ENCODE peak calls at places on chromosome 14, in ten cellular contexts. G is cardiac fibroblast, S is AG04449, K is upper lobe of right lung, Y is tibial artery, V is left lung, C is heart right ventricle, B is foreskin fibroblast, R is hepatocyte, J is AG09309. T is an unnamed sample.

GRCh38 chr14:76753799-76754198 is 7.5 kb upstream of the VASH1 start:
- DNase-seq in B (no peak), G (no peak), J (no peak), C (no peak), R (no peak), V (no peak), K (no peak), Y (peak), S (no peak), T (no peak)

GRCh38 chr14:101814869-101815268 is 53.4 kb downstream of the PPP2R5C start:
- DNase-seq in Y (no peak), C (no peak), G (no peak), K (no peak), B (no peak), R (no peak), V (no peak), J (no peak), S (no peak), T (no peak)

GRCh38 chr14:63725786-63726185 is 2.1 kb downstream of the SGPP1 start:
- DNase-seq in B (no peak), S (no peak), R (no peak), C (no peak), J (no peak), Y (no peak), K (no peak), G (no peak), V (no peak), T (no peak)

GRCh38 chr14:93970967-93971634 is 5.3 kb downstream of the ASB2 start:
- DNase-seq in B (no peak), G (no peak), C (no peak), J (no peak), R (no peak), K (no peak), Y (no peak), V (no peak), S (no peak), T (no peak)

GRCh38 chr14:102117852-102118251 is 21.8 kb upstream of the WDR20 start:
- DNase-seq in S (no peak), Y (peak), G (no peak), B (no peak), R (no peak), C (no peak), K (peak), V (no peak), J (no peak), T (no peak)

GRCh38 chr14:86091811-86092210 is 561.9 kb downstream of the FLRT2 start:
- DNase-seq in R (no peak), B (no peak), Y (no peak), S (no peak), G (no peak), V (no peak), K (no peak), C (no peak), J (no peak), T (no peak)

GRCh38 chr14:90649096-90649495 is 167.1 kb downstream of the TTC7B start:
- DNase-seq in G (peak), Y (no peak), S (peak), J (no peak), K (no peak), R (no peak), C (no peak), B (no peak), V (no peak), T (no peak)

GRCh38 chr14:103699901-103700752 is 15.1 kb downstream of the XRCC3 start:
- DNase-seq in K (no peak), R (no peak), V (no peak), C (no peak), J (no peak), B (no peak), S (no peak), Y (peak), G (no peak), T (no peak)

GRCh38 chr14:53709381-53709780 is 247.2 kb downstream of the BMP4 start:
- DNase-seq in C (no peak), Y (no peak), J (no peak), B (no peak), K (no peak), G (no peak), R (no peak), V (no peak), S (no peak), T (no peak)

GRCh38 chr14:26905219-26905618 is 307.4 kb upstream of the NOVA1 start:
- DNase-seq in J (no peak), Y (no peak), C (no peak), K (no peak), G (no peak), R (no peak), B (no peak), S (no peak), V (no peak), T (no peak)

GRCh38 chr14:94014375-94014774 is 11.8 kb upstream of the OTUB2 start:
- DNase-seq in Y (no peak), B (no peak), K (no peak), G (no peak), S (no peak), V (no peak), C (no peak), J (no peak), R (no peak), T (no peak)

GRCh38 chr14:105013150-105013787 is 7.6 kb downstream of the CDCA4 start:
- DNase-seq in R (no peak), B (no peak), C (peak), V (no peak), G (no peak), Y (peak), S (no peak), K (no peak), J (no peak), T (no peak)

GRCh38 chr14:76086636-76087035 is 65.1 kb upstream of the GPATCH2L start:
- DNase-seq in J (no peak), V (no peak), B (no peak), K (no peak), Y (no peak), S (no peak), C (no peak), G (no peak), R (no peak), T (no peak)

GRCh38 chr14:75542585-75543091 is 20.4 kb downstream of the BATF start:
- DNase-seq in R (peak), C (peak), B (peak), S (no peak), V (peak), Y (peak), J (no peak), K (peak), G (peak), T (peak)

GRCh38 chr14:26363689-26364088 is 234.1 kb downstream of the NOVA1 start:
- DNase-seq in S (no peak), J (no peak), C (no peak), V (no peak), G (no peak), R (no peak), K (no peak), B (no peak), Y (no peak), T (no peak)

GRCh38 chr14:95268350-95268749 is 51.4 kb downstream of the CLMN start:
- DNase-seq in K (no peak), J (no peak), R (no peak), B (no peak), S (no peak), V (no peak), G (no peak), Y (no peak), C (no peak), T (no peak)

GRCh38 chr14:69580009-69580577 is 5.4 kb upstream of the CCDC177 start:
- DNase-seq in B (peak), G (peak), K (no peak), S (peak), V (no peak), C (no peak), R (peak), Y (no peak), J (peak), T (peak)

GRCh38 chr14:57875296-57875695 is 9.4 kb upstream of the SLC35F4 start:
- DNase-seq in C (no peak), Y (no peak), G (no peak), B (no peak), V (no peak), K (no peak), R (no peak), S (no peak), J (no peak), T (no peak)

GRCh38 chr14:78007160-78007559 is 163.0 kb upstream of the NRXN3 start:
- DNase-seq in Y (no peak), J (no peak), R (no peak), C (no peak), S (no peak), K (no peak), G (peak), V (no peak), B (no peak), T (no peak)

GRCh38 chr14:75561013-75561432 is 17.4 kb upstream of the FLVCR2 start:
- DNase-seq in R (peak), J (peak), Y (peak), C (peak), S (no peak), G (peak), V (peak), K (peak), B (peak), T (peak)

GRCh38 chr14:98692832-98693231 is 579.2 kb downstream of the BCL11B start:
- DNase-seq in K (no peak), B (no peak), R (no peak), G (no peak), J (no peak), Y (no peak), V (no peak), S (no peak), C (no peak), T (no peak)

GRCh38 chr14:101230851-101231550 is 327.5 kb upstream of the RTL1 start:
- DNase-seq in R (no peak), G (no peak), B (no peak), C (no peak), S (no peak), K (no peak), V (peak), J (no peak), Y (no peak), T (no peak)

GRCh38 chr14:91946313-91947195 is 940 bp downstream of the FBLN5 start:
- DNase-seq in B (peak), Y (no peak), S (no peak), K (no peak), R (no peak), G (peak), J (no peak), C (no peak), V (no peak), T (no peak)

GRCh38 chr14:32378284-32378683 is 49.2 kb downstream of the AKAP6 start:
- DNase-seq in C (no peak), Y (no peak), J (no peak), B (no peak), S (no peak), G (no peak), R (no peak), K (no peak), V (no peak), T (no peak)

GRCh38 chr14:94918896-94919295 is 149.0 kb upstream of the GSC start:
- DNase-seq in S (no peak), Y (no peak), G (no peak), V (no peak), C (no peak), R (no peak), K (no peak), B (no peak), J (no peak), T (no peak)

GRCh38 chr14:42224053-42224888 is 617.6 kb downstream of the LRFN5 start:
- DNase-seq in B (peak), R (peak), S (no peak), V (peak), G (peak), K (no peak), Y (no peak), C (no peak), J (no peak), T (peak)

GRCh38 chr14:93713726-93714405 is 74.4 kb downstream of the PRIMA1 start:
- DNase-seq in J (no peak), S (no peak), Y (no peak), B (no peak), V (no peak), R (no peak), K (no peak), G (no peak), C (no peak), T (no peak)

GRCh38 chr14:34075826-34076225 is 125.0 kb upstream of the EGLN3 start:
- DNase-seq in J (no peak), R (no peak), K (no peak), S (no peak), C (no peak), V (no peak), B (no peak), Y (no peak), G (no peak), T (no peak)

GRCh38 chr14:69763761-69764510 is 3.0 kb upstream of the SRSF5 start:
- DNase-seq in R (no peak), G (no peak), J (no peak), S (no peak), B (peak), V (no peak), C (no peak), K (no peak), Y (no peak), T (no peak)

DNA sequence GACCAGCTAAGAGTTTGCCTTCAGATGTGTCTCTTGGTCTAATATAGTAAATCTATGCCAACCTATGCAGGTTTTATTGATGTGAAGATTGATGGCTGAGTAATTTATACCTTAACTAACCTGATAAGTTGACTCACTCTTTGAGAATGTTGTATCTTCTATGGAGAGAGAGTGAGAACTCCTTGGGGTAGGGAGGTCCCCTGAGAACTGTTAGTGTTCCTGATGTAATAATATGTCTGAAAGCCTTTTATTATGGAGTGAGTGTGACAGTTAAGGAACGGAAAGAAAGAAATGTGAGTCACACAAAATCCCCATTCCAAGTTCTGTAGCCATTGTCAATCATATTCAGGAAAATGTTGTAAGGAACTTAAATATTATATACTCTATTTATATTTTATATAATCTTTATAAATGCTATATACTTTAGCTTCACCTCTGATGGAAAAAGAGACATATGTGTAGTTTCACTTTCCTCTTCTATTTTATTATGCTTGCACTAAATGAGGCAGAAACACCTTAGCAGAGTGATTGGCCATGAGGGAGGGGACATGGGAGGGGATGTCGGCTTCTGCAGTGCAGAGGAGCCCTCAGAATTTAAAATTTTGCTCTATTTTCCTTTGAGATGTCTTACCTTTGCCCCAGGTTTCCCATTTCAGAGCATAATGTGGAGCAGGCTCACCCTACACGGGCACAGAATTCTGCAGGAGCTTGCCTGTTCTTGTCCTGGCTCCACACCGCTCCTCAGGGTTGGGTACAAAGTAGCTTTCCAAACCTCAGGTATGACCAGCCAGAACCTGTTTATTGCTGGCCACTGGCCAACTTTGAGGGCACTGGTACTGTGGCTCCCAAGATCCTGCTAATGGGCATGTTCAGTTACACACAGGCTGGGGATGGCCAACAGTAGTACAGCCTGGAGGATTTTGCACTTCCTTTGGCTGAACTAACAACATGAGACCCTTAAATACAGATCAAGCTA is 57.7 kb downstream of the ARF6 start:
- DNase-seq in S (no peak), V (peak), B (no peak), K (peak), Y (no peak), C (no peak), R (no peak), J (no peak), G (no peak), T (no peak)
- H3K4me3 ChIP-seq in S (no peak), V (no peak), B (no peak), K (no peak), Y (no peak), C (no peak), R (no peak), J (no peak), G (no peak), T (no peak)

DNA sequence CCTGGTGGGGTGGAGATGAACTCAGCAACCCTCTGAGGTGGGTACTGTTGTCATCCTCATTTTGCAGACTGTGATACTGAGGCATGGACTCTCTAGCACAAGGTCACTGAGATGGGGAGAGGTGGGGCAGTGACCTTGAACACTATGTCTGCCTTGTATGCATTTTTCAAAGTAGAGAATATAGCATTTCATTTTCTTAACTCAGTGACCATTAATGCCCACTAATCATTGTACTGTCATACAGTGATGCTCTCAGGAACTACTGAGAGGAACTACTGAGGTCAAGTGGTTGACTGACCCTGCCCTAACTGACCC is 2.1 kb downstream of the L3HYPDH start:
- DNase-seq in S (no peak), C (no peak), B (no peak), K (no peak), G (no peak), J (no peak), R (no peak), V (no peak), Y (no peak), T (no peak)
- H3K4me3 ChIP-seq in S (peak), C (no peak), B (peak), K (peak), G (peak), J (peak), R (no peak), V (peak), Y (peak), T (peak)

DNA sequence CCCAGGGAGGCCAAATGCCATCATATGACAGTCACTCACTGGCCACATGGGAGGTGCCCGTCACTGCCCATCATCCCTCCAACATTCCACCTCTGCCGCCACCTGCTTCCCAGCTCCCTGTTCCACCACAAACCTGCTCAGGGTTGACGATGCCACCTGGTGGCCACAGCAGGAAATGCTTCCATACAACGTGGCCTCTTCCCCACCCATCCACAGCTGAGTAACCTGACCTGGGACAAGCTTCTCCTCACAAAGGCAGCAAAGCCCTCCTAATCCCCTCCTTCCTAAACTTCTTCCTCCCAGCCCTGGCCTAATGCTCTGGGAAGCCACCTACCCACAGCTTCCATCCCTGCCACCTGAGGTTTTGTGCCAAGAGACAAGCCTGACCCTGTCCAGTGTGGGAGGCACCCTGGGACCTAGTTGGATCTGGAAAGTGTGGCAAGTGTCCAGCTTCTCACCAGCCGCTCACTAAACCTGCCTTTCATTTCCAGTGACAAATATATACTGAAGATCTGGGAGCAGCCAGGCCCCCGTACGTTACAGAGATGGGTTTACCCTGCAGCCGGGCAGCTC is 4.3 kb downstream of the DEGS2 start:
- DNase-seq in R (peak), J (no peak), C (peak), K (no peak), S (no peak), V (no peak), Y (no peak), B (no peak), G (no peak), T (no peak)
- H3K4me3 ChIP-seq in R (no peak), J (no peak), C (no peak), K (no peak), S (no peak), V (no peak), Y (no peak), B (no peak), G (no peak), T (no peak)

GRCh38 chr14:65282909-65283253 is 129.6 kb upstream of the FUT8 start:
- DNase-seq in V (no peak), J (no peak), R (no peak), Y (no peak), C (no peak), S (no peak), B (no peak), K (no peak), G (no peak), T (no peak)
- H3K4me3 ChIP-seq in V (no peak), J (no peak), R (no peak), Y (peak), C (no peak), S (peak), B (peak), K (no peak), G (no peak), T (no peak)